ENCODE peak calls at places on chromosomes 7 and 10, in six cellular contexts. R is transverse colon, V is HL-60, W is HCT116, F is HepG2, X is stomach. H is an unnamed sample.

GRCh38 chr10:73043319-73043718 is 53.3 kb downstream of the P4HA1 start:
- DNase-seq in X (no peak), F (no peak), R (no peak), W (no peak), V (no peak), H (no peak)

GRCh38 chr10:71743866-71744265 is 24.3 kb upstream of the C10orf105 start:
- DNase-seq in R (no peak), X (no peak), V (no peak), F (no peak), W (no peak), H (no peak)

GRCh38 chr10:128896183-128896805 is 570.7 kb upstream of the MGMT start:
- DNase-seq in X (no peak), V (no peak), R (no peak), F (no peak), W (no peak), H (peak)

GRCh38 chr10:71796749-71797405 is 23.6 kb upstream of the VSIR start:
- DNase-seq in F (no peak), R (no peak), X (no peak), W (no peak), V (no peak), H (no peak)

GRCh38 chr10:132700168-132701098 is 85.5 kb downstream of the NKX6-2 start:
- DNase-seq in W (no peak), R (peak), F (no peak), X (no peak), V (no peak), H (no peak)

GRCh38 chr7:24701232-24701898 is 55.9 kb downstream of the GSDME start:
- DNase-seq in F (no peak), W (no peak), X (no peak), R (no peak), V (no peak), H (peak)

GRCh38 chr10:132961-133898 is 2.0 kb upstream of the ZMYND11 start:
- DNase-seq in W (no peak), R (no peak), X (no peak), V (no peak), F (peak), H (no peak)

GRCh38 chr10:130737622-130738021 is 573.9 kb downstream of the TCERG1L start:
- DNase-seq in V (no peak), W (no peak), F (no peak), X (peak), R (no peak), H (no peak)

GRCh38 chr7:29651467-29651866 is 87.8 kb downstream of the PRR15 start:
- DNase-seq in R (no peak), V (no peak), X (no peak), F (no peak), W (no peak), H (no peak)

GRCh38 chr7:25069900-25070443 is 55.1 kb downstream of the CYCS start:
- DNase-seq in F (peak), V (peak), W (peak), X (peak), R (peak), H (peak)

GRCh38 chr10:102024799-102025198 is 31.2 kb downstream of the ARMH3 start:
- DNase-seq in R (no peak), V (peak), F (no peak), W (no peak), X (no peak), H (no peak)

GRCh38 chr10:97879241-97879640 is 29.6 kb downstream of the GOLGA7B start:
- DNase-seq in V (no peak), W (peak), F (no peak), X (no peak), R (no peak), H (no peak)
- TF ChIP-seq POLR2AphosphoS5 in V (no peak), W (no peak), F (no peak), X (no peak), R (no peak), H (no peak)

DNA sequence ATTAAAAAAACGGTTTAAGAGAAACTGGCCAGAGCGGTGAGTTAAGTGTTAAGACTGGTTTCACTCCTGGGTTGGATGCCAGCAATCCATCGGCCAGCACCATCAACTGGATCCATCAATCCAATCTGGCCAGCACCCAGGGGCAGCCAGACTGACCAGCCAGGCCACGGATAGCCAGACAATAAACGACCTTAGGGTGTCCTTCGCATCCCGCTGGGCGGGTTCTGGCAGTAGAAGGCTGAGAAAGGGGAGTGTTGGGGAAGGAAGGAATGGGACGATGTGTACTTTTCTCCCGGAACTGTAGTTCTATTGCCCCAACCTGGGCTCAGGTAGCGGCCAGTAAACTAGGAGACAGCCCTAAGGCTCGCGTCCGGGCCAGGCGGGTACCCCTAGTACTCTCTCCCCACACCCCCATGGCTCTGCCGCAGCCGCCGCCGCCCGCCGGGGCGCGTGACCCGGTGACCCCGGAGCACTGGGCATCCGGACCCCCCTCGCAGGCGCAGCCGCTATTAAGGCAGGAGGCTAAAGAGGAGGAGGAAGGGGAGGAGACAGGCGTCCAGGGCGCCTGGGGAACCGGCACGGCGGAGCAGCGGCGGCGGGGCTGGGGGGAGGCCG is at the start of gene CASD1:
- DNase-seq in W (no peak), R (peak), X (peak), V (peak), F (peak), H (peak)
- TF ChIP-seq POLR2AphosphoS5 in W (no peak), R (peak), X (no peak), V (no peak), F (no peak), H (peak)

GRCh38 chr7:1544178-1544895 is 11.7 kb downstream of the TMEM184A start:
- DNase-seq in W (no peak), F (no peak), V (no peak), R (no peak), X (no peak), H (no peak)
- TF ChIP-seq POLR2AphosphoS5 in W (no peak), F (no peak), V (peak), R (no peak), X (no peak), H (no peak)

GRCh38 chr7:44072364-44073231 is 7.2 kb upstream of the PGAM2 start:
- DNase-seq in F (peak), R (peak), W (peak), X (peak), V (no peak), H (peak)
- TF ChIP-seq POLR2AphosphoS5 in F (no peak), R (no peak), W (peak), X (no peak), V (peak), H (peak)

DNA sequence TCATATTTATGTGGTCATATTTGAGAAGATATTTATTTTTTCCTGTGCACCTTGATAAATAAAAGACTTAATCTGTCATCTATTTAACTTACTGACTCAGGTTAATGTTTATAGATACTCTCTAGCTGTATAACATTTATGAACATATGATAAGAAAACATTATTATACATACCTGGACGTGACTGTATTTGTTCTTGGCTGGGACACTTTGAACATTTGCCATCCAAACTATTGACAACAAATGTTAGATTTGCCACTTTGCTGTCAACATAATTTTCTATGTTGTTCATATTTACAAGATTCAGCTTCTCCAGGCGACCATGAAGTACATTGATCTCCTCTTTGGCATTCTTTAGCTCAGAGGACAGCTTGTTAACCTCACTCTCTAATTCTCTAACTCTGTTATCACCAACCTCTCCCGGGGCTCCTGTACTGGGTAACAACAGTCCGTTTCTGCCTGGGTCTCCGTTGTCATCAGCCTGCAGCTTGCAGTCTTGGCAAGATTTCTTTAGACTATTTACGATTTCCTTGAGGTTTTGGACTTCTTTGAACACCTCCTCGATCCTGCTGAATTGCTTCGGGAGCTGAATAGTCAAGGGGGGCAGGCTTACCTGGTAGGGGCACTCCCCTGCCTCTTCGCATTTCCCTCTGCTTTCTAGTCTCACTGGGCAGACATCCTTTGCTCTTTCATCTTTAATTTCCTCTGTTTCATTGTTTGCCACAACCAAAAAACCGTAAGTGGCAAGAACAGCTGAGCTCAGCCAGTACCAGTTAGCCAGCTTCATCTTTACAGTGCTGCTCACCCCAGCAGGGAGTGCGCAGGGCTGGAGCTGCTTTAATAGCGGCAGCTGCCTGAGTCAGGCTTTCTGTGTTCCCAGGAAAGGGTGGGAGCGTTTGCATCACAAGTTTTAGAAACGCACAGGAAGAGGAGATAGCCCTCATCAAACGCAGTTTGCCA is at the start of gene FGL2:
- DNase-seq in V (no peak), R (peak), X (peak), W (no peak), F (no peak), H (peak)
- TF ChIP-seq POLR2AphosphoS5 in V (no peak), R (peak), X (peak), W (no peak), F (no peak), H (peak)

DNA sequence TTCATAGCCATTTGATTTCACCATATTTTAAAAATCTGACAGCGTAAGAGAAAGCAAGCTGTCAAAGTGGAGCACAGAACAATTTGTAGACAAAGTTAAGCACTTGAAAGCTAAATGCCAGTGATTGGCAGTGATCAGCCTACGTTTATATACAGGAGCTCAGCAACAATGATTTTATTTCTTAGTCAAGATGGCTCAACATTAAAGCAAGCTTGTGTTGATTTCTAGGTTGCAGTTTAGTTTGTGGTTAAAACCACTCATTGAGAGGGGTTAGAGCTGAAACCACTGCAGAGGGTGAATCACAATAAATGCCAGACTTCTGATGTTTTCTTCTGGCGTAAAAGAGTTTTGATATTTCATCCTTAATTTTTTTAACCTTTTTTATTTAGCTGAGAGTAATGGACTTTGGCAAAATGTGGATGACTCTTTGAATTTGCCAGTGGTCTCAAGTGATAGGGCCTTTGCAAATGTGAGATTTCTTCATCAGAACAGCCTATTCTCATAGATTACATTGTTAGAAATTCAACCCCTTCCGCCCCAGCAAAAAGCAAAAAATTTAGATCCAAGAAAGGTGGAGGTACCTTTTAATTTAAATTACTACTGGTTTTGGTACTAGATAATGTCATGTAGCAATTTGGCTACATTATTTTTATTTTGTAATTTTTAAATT is 73.8 kb downstream of the SHOC2 start:
- DNase-seq in X (no peak), F (no peak), R (no peak), W (no peak), V (no peak), H (no peak)
- TF ChIP-seq POLR2AphosphoS5 in X (no peak), F (no peak), R (no peak), W (no peak), V (no peak), H (no peak)

GRCh38 chr7:37421820-37422219 is 26.8 kb downstream of the ELMO1 start:
- DNase-seq in F (no peak), W (no peak), V (no peak), R (no peak), X (no peak), H (no peak)
- TF ChIP-seq POLR2AphosphoS5 in F (no peak), W (no peak), V (no peak), R (no peak), X (peak), H (no peak)

GRCh38 chr7:134504660-134505164 is 22.7 kb upstream of the AKR1B10 start:
- DNase-seq in W (no peak), X (no peak), F (no peak), R (no peak), V (no peak), H (no peak)
- TF ChIP-seq POLR2AphosphoS5 in W (no peak), X (no peak), F (no peak), R (no peak), V (no peak), H (no peak)

GRCh38 chr7:130922206-130923112 is 188.5 kb upstream of the KLF14 start:
- DNase-seq in V (no peak), R (no peak), W (no peak), F (peak), X (no peak), H (no peak)
- TF ChIP-seq POLR2AphosphoS5 in V (no peak), R (no peak), W (peak), F (no peak), X (no peak), H (no peak)

GRCh38 chr7:80563561-80564327 is 51.9 kb upstream of the GNAT3 start:
- DNase-seq in W (no peak), R (no peak), F (no peak), X (no peak), V (peak), H (no peak)

DNA sequence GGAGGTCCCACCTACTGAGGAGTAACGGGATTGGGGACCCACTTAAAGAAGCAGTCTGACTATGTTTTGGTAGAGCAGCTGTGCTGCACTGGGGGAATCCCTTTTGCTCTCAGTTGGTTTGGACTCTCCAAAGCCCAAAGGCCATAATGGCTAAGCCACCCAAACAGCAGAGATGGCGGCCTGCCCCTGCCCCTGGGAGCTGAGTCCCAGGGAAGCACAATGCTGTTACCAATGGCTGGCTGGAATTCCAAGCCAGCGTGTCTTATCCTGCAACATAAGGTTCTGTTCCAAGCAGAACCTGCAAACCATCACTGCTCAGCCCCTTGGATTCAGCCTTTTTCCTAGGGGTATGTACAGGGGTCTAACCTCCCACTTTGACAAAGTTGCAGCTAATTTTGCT is 53.7 kb upstream of the GNAT3 start:
- DNase-seq in V (no peak), X (no peak), R (no peak), F (no peak), W (no peak), H (no peak)
- TF ChIP-seq POLR2AphosphoS5 in V (no peak), X (no peak), R (no peak), F (no peak), W (no peak), H (no peak)